ENCODE peak calls at places on chromosomes 7 and 10, in ten cellular contexts. X is choroid plexus epithelial cell, H is AG09309, M is fibroblast of mammary gland, B is fibroblast of the aortic adventitia, I is AG04449, E is astrocyte of the spinal cord, K is psoas muscle, L is mucosa of descending colon, P is cardiac muscle cell. U is an unnamed sample.

GRCh38 chr10:30935078-30935477 is 96.6 kb downstream of the ZNF438 start:
- DNase-seq in E (no peak), X (no peak), I (no peak), M (no peak), B (no peak), K (no peak), L (no peak), H (no peak), P (no peak), U (no peak)

GRCh38 chr10:80444646-80445319 is 9.3 kb upstream of the TSPAN14 start:
- DNase-seq in K (peak), X (peak), P (peak), L (peak), M (peak), I (no peak), H (peak), E (peak), B (peak), U (peak)

GRCh38 chr7:92833766-92834605 is 2.4 kb downstream of the CDK6 start:
- DNase-seq in H (no peak), E (peak), I (no peak), M (peak), X (peak), B (peak), P (peak), K (peak), L (peak), U (peak)

GRCh38 chr7:80589561-80590083 is 48.8 kb upstream of the CD36 start:
- DNase-seq in M (no peak), P (no peak), E (no peak), L (no peak), H (no peak), X (no peak), B (no peak), K (no peak), I (no peak), U (no peak)

GRCh38 chr7:76000566-76000965 is 6.2 kb upstream of the TMEM120A start:
- DNase-seq in I (no peak), H (no peak), X (no peak), P (no peak), M (no peak), K (no peak), E (no peak), L (no peak), B (no peak), U (no peak)

GRCh38 chr10:42984761-42985325 is 92.0 kb upstream of the RET start:
- DNase-seq in K (no peak), L (no peak), X (no peak), P (no peak), M (no peak), E (no peak), H (no peak), B (no peak), I (no peak), U (no peak)

GRCh38 chr10:2650328-2650727 is 417.0 kb upstream of the PFKP start:
- DNase-seq in K (no peak), H (no peak), I (no peak), E (no peak), M (no peak), B (no peak), L (no peak), P (no peak), X (no peak), U (no peak)

GRCh38 chr10:124150807-124151417 is 57.5 kb upstream of the CHST15 start:
- DNase-seq in M (no peak), I (no peak), E (no peak), H (no peak), X (no peak), K (no peak), L (no peak), B (no peak), P (no peak), U (no peak)

GRCh38 chr7:103009466-103010219 is 65.0 kb downstream of the FBXL13 start:
- DNase-seq in I (no peak), H (no peak), M (no peak), L (no peak), X (no peak), E (no peak), P (no peak), K (no peak), B (no peak), U (peak)

GRCh38 chr7:84092207-84092606 is 102.4 kb downstream of the SEMA3A start:
- DNase-seq in B (no peak), K (no peak), H (no peak), E (no peak), X (no peak), M (no peak), I (no peak), L (no peak), P (no peak), U (peak)

GRCh38 chr10:77763453-77764430 is 126.1 kb upstream of the KCNMA1 start:
- DNase-seq in L (no peak), M (no peak), H (no peak), E (no peak), X (peak), B (no peak), K (no peak), I (no peak), P (peak), U (no peak)

GRCh38 chr7:30880941-30881340 is 30.7 kb upstream of the AQP1 start:
- DNase-seq in M (no peak), E (no peak), K (no peak), B (no peak), X (no peak), L (no peak), I (no peak), P (no peak), H (no peak), U (no peak)

GRCh38 chr10:974038-974784 is 14.0 kb upstream of the GTPBP4 start:
- DNase-seq in P (no peak), E (peak), B (peak), I (no peak), M (peak), H (no peak), K (no peak), X (peak), L (no peak), U (no peak)

GRCh38 chr7:156614434-156615264 is 25.9 kb upstream of the RNF32 start:
- DNase-seq in H (no peak), K (no peak), M (no peak), B (no peak), I (no peak), P (no peak), E (no peak), X (no peak), L (no peak), U (peak)

GRCh38 chr7:90596745-90597526 is 815 bp downstream of the CDK14 start:
- DNase-seq in E (peak), I (no peak), M (peak), B (peak), H (no peak), P (peak), L (no peak), X (peak), K (no peak), U (no peak)

GRCh38 chr7:83468251-83468739 is 180.6 kb downstream of the SEMA3E start:
- DNase-seq in B (peak), H (peak), I (peak), E (peak), X (peak), K (peak), L (peak), M (peak), P (peak), U (peak)

GRCh38 chr7:146956853-146957252 is 840.3 kb downstream of the CNTNAP2 start:
- DNase-seq in X (no peak), E (peak), P (no peak), B (no peak), M (peak), K (no peak), L (no peak), I (no peak), H (no peak), U (no peak)

GRCh38 chr10:73209705-73210104 is 37.4 kb downstream of the DNAJC9 start:
- DNase-seq in X (peak), P (no peak), L (no peak), E (peak), K (no peak), B (peak), H (peak), I (no peak), M (peak), U (no peak)

GRCh38 chr10:131177431-131178327 is 133.8 kb downstream of the TCERG1L start:
- DNase-seq in H (no peak), K (no peak), M (no peak), L (no peak), X (no peak), I (no peak), P (no peak), E (no peak), B (no peak), U (no peak)

GRCh38 chr10:103828107-103828506 is 27.3 kb downstream of the SH3PXD2A start:
- DNase-seq in P (no peak), L (no peak), M (no peak), E (no peak), I (no peak), K (no peak), H (no peak), B (no peak), X (no peak), U (no peak)

GRCh38 chr10:70379581-70380176 is 2.7 kb downstream of the LRRC20 start:
- DNase-seq in L (no peak), M (peak), K (no peak), I (no peak), H (no peak), X (peak), P (no peak), B (no peak), E (no peak), U (no peak)

GRCh38 chr7:117479480-117480224 is at the start of gene CFTR:
- DNase-seq in B (no peak), I (no peak), P (peak), L (peak), E (no peak), X (no peak), H (no peak), M (no peak), K (no peak), U (no peak)

GRCh38 chr10:99612167-99612831 is 7.9 kb downstream of the SLC25A28 start:
- DNase-seq in L (no peak), B (peak), M (peak), K (no peak), P (peak), E (peak), X (peak), I (no peak), H (peak), U (peak)

GRCh38 chr10:69049564-69049955 is 38.3 kb upstream of the SRGN start:
- DNase-seq in M (no peak), P (no peak), B (no peak), E (no peak), I (no peak), X (no peak), H (no peak), K (no peak), L (no peak), U (no peak)

GRCh38 chr10:69742928-69743602 is 58.6 kb upstream of the COL13A1 start:
- DNase-seq in L (peak), I (no peak), K (no peak), X (peak), B (peak), E (no peak), M (peak), P (peak), H (no peak), U (no peak)

GRCh38 chr10:25766213-25766612 is 167.8 kb upstream of the MYO3A start:
- DNase-seq in X (no peak), K (no peak), M (no peak), H (no peak), L (no peak), E (no peak), B (no peak), P (no peak), I (no peak), U (no peak)

GRCh38 chr10:24721254-24722106 is 2.2 kb downstream of the ARHGAP21 start:
- DNase-seq in L (peak), B (peak), M (no peak), E (peak), P (peak), I (no peak), K (no peak), H (no peak), X (peak), U (no peak)

GRCh38 chr7:80923211-80923612 is 4.4 kb upstream of the SEMA3C start:
- DNase-seq in E (no peak), M (no peak), I (no peak), K (no peak), P (peak), B (no peak), H (no peak), L (no peak), X (no peak), U (no peak)

GRCh38 chr10:4291995-4292394 is 507.0 kb upstream of the KLF6 start:
- DNase-seq in I (no peak), E (no peak), B (peak), K (peak), L (no peak), P (no peak), X (no peak), H (no peak), M (peak), U (no peak)

GRCh38 chr7:8128457-8129322 is 133.3 kb downstream of the ICA1 start:
- DNase-seq in X (no peak), M (no peak), B (no peak), H (no peak), L (no peak), K (no peak), E (no peak), P (no peak), I (no peak), U (no peak)

GRCh38 chr7:146115665-146116451 is 743 bp upstream of the CNTNAP2 start:
- DNase-seq in X (peak), H (no peak), P (peak), M (peak), L (peak), K (peak), I (no peak), E (peak), B (peak), U (peak)

GRCh38 chr10:75335191-75335590 is 66.4 kb downstream of the ZNF503 start:
- DNase-seq in M (peak), I (no peak), K (no peak), X (no peak), P (no peak), E (no peak), L (no peak), B (peak), H (no peak), U (no peak)

GRCh38 chr10:4810093-4810492 is 15.9 kb upstream of the AKR1E2 start:
- DNase-seq in X (peak), E (peak), I (no peak), K (no peak), M (peak), H (no peak), P (no peak), L (no peak), B (peak), U (no peak)

GRCh38 chr10:104350146-104350635 is 3.4 kb upstream of the CFAP58 start:
- DNase-seq in H (no peak), E (peak), P (peak), X (peak), L (no peak), B (peak), K (no peak), M (peak), I (no peak), U (peak)

GRCh38 chr10:17256026-17256425 is 28.0 kb downstream of the VIM start:
- DNase-seq in E (no peak), X (no peak), K (no peak), M (no peak), L (no peak), P (no peak), B (peak), H (no peak), I (no peak), U (no peak)

GRCh38 chr10:86632009-86632800 is 22.1 kb upstream of the OPN4 start:
- DNase-seq in L (peak), E (no peak), B (no peak), M (peak), K (peak), I (no peak), H (no peak), X (no peak), P (peak), U (no peak)

GRCh38 chr10:5581670-5582566 is 57.2 kb downstream of the CALML3 start:
- DNase-seq in P (no peak), M (no peak), B (no peak), H (no peak), X (no peak), L (peak), E (no peak), I (no peak), K (no peak), U (no peak)

GRCh38 chr10:49841615-49842180 is 79.6 kb upstream of the OGDHL start:
- DNase-seq in X (no peak), I (no peak), H (no peak), K (no peak), B (no peak), P (no peak), E (no peak), L (no peak), M (no peak), U (no peak)

GRCh38 chr7:149856-150636 is 42.3 kb upstream of the FAM20C start:
- DNase-seq in H (no peak), M (peak), X (no peak), P (no peak), K (peak), L (peak), E (no peak), B (no peak), I (no peak), U (no peak)
- H3K4me3 ChIP-seq in H (peak), M (peak), X (peak), P (peak), K (peak), L (peak), E (peak), B (peak), I (peak), U (peak)

DNA sequence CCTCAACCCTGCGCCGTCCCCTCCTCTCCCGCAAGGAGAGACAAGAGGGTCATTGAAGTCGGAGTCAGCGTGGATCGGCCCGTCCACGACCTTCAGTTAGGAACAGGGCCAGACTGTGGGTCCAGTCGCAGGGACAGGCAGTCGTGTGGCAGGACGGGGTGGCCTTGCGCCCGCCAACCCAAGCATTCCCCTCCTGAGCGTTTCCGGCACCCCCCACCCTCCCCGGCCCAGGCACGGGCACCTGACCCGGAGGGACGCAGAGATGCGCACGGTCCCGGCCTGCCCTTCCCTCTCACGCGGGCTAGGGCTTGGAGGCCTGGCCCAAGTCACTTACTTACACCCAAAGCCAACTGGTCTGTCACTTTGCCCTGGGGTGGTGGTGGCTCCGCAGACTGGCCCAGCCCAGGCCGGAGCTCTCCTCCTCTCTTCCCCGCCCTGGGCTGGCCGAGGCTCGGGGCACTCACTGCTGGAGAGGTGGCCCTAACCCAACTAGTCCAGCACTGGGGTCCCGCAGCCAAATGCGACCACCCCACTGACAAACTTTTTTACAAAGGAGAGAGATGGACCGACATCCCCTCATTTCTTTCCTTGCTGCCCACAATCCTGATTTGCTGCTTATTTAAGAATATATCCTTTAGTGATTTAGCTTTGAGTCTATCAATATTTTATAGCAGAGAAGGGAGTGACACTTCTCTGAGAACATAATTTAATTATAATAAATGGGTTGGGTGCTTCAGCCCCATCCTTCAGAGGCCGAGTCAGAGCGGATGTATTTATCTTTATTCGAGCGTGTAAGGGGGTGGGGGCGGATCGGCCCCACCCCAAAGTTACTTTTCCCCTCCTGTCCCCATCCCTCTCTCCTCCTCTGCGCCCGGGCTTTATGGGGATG is 1.2 kb upstream of the UNCX start:
- DNase-seq in X (no peak), H (no peak), L (no peak), E (no peak), B (no peak), K (no peak), P (peak), I (no peak), M (no peak), U (no peak)
- H3K4me3 ChIP-seq in X (no peak), H (no peak), L (no peak), E (no peak), B (no peak), K (no peak), P (no peak), I (no peak), M (no peak), U (no peak)

GRCh38 chr7:140084142-140084655 is 21.4 kb upstream of the PARP12 start:
- DNase-seq in K (no peak), L (no peak), M (no peak), I (no peak), P (no peak), E (no peak), B (no peak), X (no peak), H (no peak), U (peak)
- H3K4me3 ChIP-seq in K (no peak), L (no peak), M (no peak), I (no peak), P (no peak), E (no peak), B (no peak), X (no peak), H (no peak), U (no peak)

DNA sequence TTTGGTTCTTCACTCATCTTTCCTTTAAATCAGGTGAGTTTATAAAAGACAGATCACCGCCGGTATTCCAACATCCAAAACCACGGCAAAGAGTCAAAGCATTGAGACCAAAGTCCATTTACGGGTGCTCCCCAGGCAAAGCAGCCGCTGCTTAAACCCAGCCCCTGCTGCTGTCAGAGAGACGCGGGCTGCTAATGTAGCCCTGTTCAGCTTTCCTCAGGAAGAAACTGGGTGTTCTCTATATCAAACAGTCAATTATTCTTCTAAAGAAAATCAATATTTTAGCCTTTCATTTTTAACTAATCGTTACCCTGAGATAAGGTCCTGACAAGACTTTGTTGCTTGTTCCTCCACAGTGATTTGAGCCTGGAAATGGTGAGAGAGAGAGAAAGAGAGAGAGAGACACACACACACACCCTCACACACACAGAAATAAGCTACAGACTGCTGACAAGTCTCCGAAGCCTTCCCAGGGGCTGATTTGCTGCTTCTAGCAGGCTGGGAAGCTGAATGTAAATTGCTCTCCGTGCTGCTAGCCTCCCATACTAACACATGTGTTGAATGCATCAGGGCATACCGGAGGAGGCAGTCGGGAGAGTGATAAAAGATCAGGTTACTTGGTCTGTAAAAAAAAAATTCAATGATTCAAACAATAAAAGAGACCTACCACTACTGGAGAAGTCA is 183.0 kb upstream of the ANK3 start:
- DNase-seq in L (peak), B (peak), M (peak), H (peak), K (no peak), X (peak), P (peak), E (peak), I (no peak), U (no peak)
- H3K4me3 ChIP-seq in L (no peak), B (peak), M (peak), H (peak), K (peak), X (peak), P (peak), E (peak), I (peak), U (no peak)